ENCODE peak calls at places on chromosomes 3 and 15, in seven cellular contexts. B, M, T, F, V, H and L are unnamed samples.
A peak's percentile ranks its signal among the peaks of the same experiment; 100 is the strongest.

GRCh38 chr15:58537480-58537879 is 105.7 kb downstream of the LIPC start:
- DNase-seq in B (no peak), M (no peak), T (no peak), F (no peak), V (no peak), H (no peak), L (no peak)

GRCh38 chr15:68822818-68823217 is 2.1 kb upstream of the ANP32A start:
- DNase-seq in B (no peak), M (no peak), T (no peak), F (no peak), V (no peak), H (no peak), L (no peak)

GRCh38 chr15:93980149-93980911 is 251.0 kb upstream of the MCTP2 start:
- DNase-seq in B (no peak), M (no peak), T (no peak), F (no peak), V (no peak), H (no peak), L (no peak)

GRCh38 chr3:67018105-67018788 is 20.1 kb downstream of the KBTBD8 start:
- DNase-seq in B (no peak), M (peak; percentile 12), T (no peak), F (no peak), V (no peak), H (peak; percentile 66), L (no peak)

GRCh38 chr3:27596920-27597319 is 112.7 kb upstream of the SLC4A7 start:
- DNase-seq in B (no peak), M (no peak), T (no peak), F (no peak), V (no peak), H (no peak), L (no peak)

GRCh38 chr3:101690972-101691371 is 4.5 kb upstream of the RPL24 start:
- DNase-seq in B (no peak), M (no peak), T (no peak), F (no peak), V (no peak), H (no peak), L (no peak)

GRCh38 chr15:90550919-90551318 is 21.2 kb downstream of the CRTC3 start:
- DNase-seq in B (no peak), M (no peak), T (no peak), F (no peak), V (no peak), H (no peak), L (no peak)

GRCh38 chr3:27483117-27484001 is 825 bp downstream of the SLC4A7 start:
- DNase-seq in B (peak; percentile 42), M (peak; percentile 26), T (peak; percentile 8), F (peak; percentile 43), V (peak; percentile 54), H (peak; percentile 38), L (peak; percentile 44)

GRCh38 chr3:151838574-151839312 is 24.8 kb downstream of the AADAC start:
- DNase-seq in B (peak; percentile 52), M (peak; percentile 57), T (no peak), F (peak; percentile 54), V (peak; percentile 75), H (peak; percentile 60), L (peak; percentile 68)

GRCh38 chr3:43531835-43532234 is 90.0 kb downstream of the ANO10 start:
- DNase-seq in B (no peak), M (no peak), T (no peak), F (no peak), V (no peak), H (no peak), L (no peak)

GRCh38 chr3:75978686-75979085 is 193.3 kb upstream of the ZNF717 start:
- DNase-seq in B (no peak), M (no peak), T (no peak), F (no peak), V (no peak), H (no peak), L (no peak)

GRCh38 chr3:185858502-185859225 is 33.8 kb upstream of the IGF2BP2 start:
- DNase-seq in B (no peak), M (no peak), T (no peak), F (no peak), V (no peak), H (no peak), L (no peak)

GRCh38 chr15:32698773-32699390 is 18.9 kb upstream of the GREM1 start:
- DNase-seq in B (peak; percentile 16), M (no peak), T (no peak), F (no peak), V (no peak), H (no peak), L (no peak)